ENCODE peak calls at places on chromosomes 16 and 17, in five cellular contexts. H is prostate gland, T is mesendoderm, F is cardiac muscle cell, S is uterus. C is an unnamed sample. For H3K27me3, the result is how much of the 10 kb centered on the place peaks cover.

GRCh38 chr17:68576811-68577551 is 24.2 kb downstream of the FAM20A start:
- DNase-seq in H (no peak), T (no peak), S (peak), F (no peak), C (no peak)

GRCh38 chr17:16976686-16977550 is 5.0 kb upstream of the TNFRSF13B start:
- DNase-seq in T (peak), F (no peak), S (no peak), H (no peak), C (no peak)

GRCh38 chr16:4324479-4324868 is 8.6 kb downstream of the GLIS2 start:
- DNase-seq in T (no peak), H (no peak), F (no peak), S (no peak), C (no peak)

GRCh38 chr16:28527985-28528384 is 10.8 kb downstream of the NUPR1 start:
- DNase-seq in H (no peak), S (no peak), T (no peak), F (no peak), C (no peak)

GRCh38 chr17:36204724-36205500 is 6.0 kb upstream of the CCL4L2 start:
- DNase-seq in S (no peak), T (no peak), F (no peak), H (no peak), C (no peak)

GRCh38 chr17:11855306-11855705 is 142.0 kb downstream of the ZNF18 start:
- DNase-seq in T (no peak), F (no peak), H (no peak), S (no peak), C (no peak)

GRCh38 chr16:31700530-31701388 is 172.8 kb upstream of the ZNF267 start:
- DNase-seq in F (peak), H (peak), T (peak), S (peak), C (no peak)

GRCh38 chr17:70405492-70406220 is 236.3 kb downstream of the KCNJ2 start:
- DNase-seq in F (no peak), H (no peak), S (no peak), T (no peak), C (no peak)

GRCh38 chr17:63193827-63194226 is 227.8 kb downstream of the TANC2 start:
- DNase-seq in H (no peak), T (no peak), S (no peak), F (no peak), C (no peak)

GRCh38 chr16:85045641-85046471 is 18.3 kb downstream of the KIAA0513 start:
- DNase-seq in H (no peak), S (no peak), T (no peak), F (no peak), C (no peak)
- H3K27me3 ChIP-seq in H (under half), S (under half), T (under half), F (under half), C (under half)

GRCh38 chr16:86212706-86213426 is 297.5 kb upstream of the FOXF1 start:
- DNase-seq in S (no peak), T (no peak), F (no peak), H (no peak), C (no peak)
- H3K27me3 ChIP-seq in S (under half), T (under half), F (under half), H (under half), C (under half)

GRCh38 chr16:7646831-7647230 is 314.2 kb downstream of the RBFOX1 start:
- DNase-seq in S (no peak), F (no peak), H (no peak), T (no peak), C (no peak)

GRCh38 chr16:7651803-7652570 is 319.3 kb downstream of the RBFOX1 start:
- DNase-seq in T (peak), S (no peak), H (no peak), F (no peak), C (no peak)

GRCh38 chr16:7653746-7654145 is 321.1 kb downstream of the RBFOX1 start:
- DNase-seq in H (no peak), T (no peak), S (no peak), F (no peak), C (no peak)

DNA sequence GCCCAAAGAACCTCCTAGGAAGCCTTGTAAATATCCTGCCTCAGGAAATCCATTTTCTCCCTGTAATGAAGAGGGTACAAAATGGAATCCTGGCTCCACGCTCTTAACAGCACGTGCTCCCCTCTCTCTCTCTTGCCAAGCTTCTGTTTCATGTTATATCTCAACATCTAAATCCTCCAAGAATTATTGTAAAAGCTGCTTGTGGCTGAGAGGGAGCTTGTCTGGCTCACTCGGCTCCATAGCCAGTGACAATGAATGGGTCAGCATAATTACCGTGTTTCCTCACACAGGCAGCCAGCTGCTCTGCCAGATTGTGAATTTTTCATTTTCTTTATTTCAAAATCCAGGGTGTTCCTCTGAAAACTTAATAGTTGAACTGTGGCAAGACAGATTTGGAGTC is 317.8 kb downstream of the RBFOX1 start:
- DNase-seq in F (no peak), H (no peak), T (no peak), S (no peak), C (no peak)
- H3K27me3 ChIP-seq in F (under half), H (under half), T (under half), S (under half), C (under half)

DNA sequence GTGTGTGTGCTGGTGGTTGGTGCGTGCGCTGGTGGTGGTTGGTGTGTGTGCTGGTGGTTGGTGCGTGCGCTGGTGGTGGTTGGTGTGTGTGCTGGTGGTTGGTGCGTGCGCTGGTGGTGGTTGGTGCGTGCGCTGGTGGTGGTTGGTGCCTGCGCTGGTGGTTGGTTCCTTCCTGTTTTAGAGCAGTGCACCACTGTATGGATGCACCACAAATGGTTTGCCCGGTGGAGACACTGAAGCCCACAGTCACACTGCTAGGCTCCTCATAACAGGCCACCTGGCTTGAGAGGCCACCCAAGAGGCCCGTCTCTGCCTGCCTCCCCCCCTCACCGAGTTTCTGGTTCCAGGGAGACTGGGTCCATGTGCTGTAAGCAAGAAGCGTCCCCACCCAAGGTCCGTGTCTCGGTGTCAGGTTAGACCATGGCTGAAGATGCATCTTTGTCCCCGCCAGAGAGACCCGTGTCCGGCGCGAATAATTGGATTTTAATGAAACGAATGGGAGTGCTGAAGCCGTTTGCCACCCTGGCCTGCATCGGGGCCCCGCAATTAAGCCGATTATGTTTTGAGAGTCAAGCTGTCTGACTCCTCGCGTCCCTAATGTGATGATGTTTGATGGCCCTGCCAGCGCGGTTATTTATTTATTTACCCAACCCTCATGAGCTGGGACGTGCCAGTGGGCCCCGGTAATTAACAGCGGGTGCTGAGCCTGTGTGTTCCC is 161.3 kb upstream of the GSE1 start:
- DNase-seq in F (no peak), T (no peak), H (no peak), S (no peak), C (no peak)
- H3K27me3 ChIP-seq in F (under half), T (under half), H (under half), S (under half), C (under half)

DNA sequence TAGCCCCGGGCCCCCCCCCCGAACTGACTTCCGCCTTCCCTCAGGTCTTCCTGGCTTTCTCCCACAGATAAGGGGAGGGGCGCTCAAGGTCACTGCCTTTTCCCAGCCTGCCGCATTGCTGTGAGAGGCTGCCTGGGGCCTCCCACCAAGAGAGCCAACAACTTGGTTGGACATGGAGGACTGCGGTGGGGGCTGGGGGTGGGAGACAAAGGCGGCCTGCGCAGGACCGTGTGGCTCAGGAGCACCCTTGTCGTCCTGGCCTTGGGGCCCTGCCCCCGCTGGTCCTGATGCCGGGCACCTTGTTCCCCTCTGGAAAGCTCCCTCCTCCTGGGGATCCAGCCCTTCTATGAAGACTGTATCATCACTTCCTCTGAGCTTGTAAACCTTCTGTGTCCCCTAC is 105.6 kb upstream of the FOXF1 start:
- DNase-seq in T (no peak), S (no peak), H (no peak), F (no peak), C (no peak)
- H3K27me3 ChIP-seq in T (under half), S (under half), H (under half), F (under half), C (under half)

DNA sequence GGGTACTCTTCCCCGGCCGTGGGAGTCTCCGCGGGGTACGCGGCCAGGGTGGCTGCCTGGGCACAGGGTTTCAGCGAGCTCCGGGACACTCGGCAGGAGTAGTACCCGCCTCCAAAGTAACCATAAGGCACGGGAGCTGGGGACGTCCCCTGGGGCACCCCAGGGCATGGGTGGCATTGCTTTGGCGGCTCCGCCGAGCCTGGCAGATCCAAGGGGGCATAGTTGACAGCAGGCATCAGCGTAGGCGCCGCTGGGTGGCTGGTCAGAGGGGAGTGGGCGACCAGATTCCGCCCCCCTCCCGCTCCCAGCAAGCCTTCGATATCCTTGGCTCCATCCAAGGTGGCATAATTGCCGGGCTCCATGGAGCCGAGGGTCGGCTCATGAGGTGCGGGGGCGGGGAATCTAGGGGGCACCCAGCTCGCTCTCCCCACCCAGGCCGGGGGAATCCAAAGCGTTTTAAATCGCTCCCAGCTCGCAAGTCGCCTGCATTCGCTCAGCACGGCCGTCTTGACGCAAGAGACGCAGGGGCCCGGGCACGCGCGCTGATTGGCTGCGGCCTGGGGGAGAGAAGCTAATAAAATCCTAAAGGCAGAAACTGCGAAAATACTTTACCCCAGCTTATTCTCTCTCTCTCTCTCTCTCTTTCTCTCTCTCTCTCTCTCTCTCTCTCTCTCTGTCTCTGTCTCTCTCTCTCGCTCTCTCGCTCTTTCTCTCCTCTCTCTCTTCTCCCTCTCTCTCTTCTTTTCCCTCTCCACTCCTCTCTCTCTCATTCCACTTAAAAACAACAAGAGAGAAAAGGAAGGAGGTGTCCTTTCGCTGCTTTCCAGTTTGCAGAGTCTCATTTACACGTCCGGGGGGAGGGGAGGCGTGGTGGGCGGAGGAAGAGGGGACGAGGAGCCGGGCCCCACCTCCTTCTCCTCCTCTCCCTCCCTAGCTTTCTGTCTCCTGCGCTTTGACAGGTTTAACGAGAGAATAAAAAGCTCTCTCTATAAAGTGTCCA is at the start of gene HOXB13:
- DNase-seq in H (peak), F (peak), T (peak), S (no peak), C (peak)
- H3K27me3 ChIP-seq in H (under half), F (half or more), T (under half), S (half or more), C (half or more)

DNA sequence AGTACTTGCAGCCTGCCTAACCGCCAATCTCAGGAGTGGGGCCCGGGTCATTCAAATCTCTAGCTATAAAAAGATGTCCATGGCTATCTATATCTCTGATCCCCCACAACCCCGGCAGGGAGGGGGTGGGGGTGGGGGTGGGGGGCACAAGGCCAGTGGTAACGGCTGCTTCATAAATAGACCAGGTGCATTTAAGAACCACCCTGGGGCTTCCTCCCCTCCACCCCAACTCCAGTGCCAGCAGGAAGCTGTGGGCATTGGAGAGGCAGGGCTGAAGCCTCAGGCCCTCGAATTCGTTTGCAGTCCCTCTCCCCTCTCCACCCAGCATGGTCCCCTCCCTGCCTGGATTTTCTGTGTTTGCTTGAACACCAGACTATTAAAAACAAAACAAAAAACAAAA is 56.0 kb downstream of the RAP1GAP2 start:
- DNase-seq in T (no peak), S (no peak), H (no peak), F (no peak), C (no peak)
- H3K27me3 ChIP-seq in T (under half), S (under half), H (under half), F (under half), C (under half)

GRCh38 chr16:179431-179830 is 828 bp upstream of the HBQ1 start:
- DNase-seq in S (no peak), H (no peak), T (no peak), F (no peak), C (no peak)

GRCh38 chr16:180101-180920 is at the start of gene HBQ1:
- DNase-seq in T (peak), S (no peak), H (no peak), F (peak), C (peak)

GRCh38 chr16:177394-177822 is 928 bp downstream of the HBA1 start:
- DNase-seq in H (no peak), T (no peak), F (no peak), S (no peak), C (no peak)

GRCh38 chr16:175145-175949 is 1.1 kb upstream of the HBA1 start:
- DNase-seq in H (no peak), S (no peak), F (no peak), T (no peak), C (no peak)

DNA sequence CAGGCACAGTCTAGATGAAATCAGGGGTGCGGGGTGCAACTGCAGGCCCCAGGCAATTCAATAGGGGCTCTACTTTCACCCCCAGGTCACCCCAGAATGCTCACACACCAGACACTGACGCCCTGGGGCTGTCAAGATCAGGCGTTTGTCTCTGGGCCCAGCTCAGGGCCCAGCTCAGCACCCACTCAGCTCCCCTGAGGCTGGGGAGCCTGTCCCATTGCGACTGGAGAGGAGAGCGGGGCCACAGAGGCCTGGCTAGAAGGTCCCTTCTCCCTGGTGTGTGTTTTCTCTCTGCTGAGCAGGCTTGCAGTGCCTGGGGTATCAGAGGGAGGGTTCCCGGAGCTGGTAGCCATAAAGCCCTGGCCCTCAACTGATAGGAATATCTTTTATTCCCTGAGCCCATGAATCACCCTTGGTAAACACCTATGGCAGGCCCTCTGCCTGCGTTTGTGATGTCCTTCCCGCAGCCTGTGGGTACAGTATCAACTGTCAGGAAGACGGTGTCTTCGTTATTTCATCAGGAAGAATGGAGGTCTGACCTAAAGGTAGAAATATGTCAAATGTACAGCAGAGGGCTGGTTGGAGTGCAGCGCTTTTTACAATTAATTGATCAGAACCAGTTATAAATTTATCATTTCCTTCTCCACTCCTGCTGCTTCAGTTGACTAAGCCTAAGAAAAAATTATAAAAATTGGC is 1.6 kb downstream of the HBA1 start:
- DNase-seq in F (no peak), H (no peak), S (no peak), T (no peak), C (no peak)
- H3K27me3 ChIP-seq in F (half or more), H (under half), S (under half), T (under half), C (half or more)

DNA sequence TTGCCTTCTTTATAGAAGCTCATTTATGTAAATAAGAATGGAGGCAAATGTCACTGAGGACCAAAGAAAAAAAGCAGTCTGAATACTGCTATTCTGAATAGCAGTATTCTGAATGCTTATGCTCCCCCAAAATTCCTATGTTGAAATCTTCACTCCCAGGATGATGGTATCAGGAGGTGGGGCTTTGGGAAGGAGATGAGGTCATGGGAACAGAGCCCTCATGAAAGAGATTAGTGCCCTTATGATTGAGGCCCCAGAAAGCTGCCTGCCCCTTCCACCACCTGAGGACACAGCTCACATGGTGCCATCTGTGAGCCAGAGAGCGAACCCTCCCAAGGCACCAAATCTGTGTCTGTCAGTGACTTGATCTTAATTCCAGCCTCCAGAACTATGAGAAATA is 28.8 kb downstream of the HEATR6 start:
- DNase-seq in H (no peak), F (no peak), S (no peak), T (peak), C (no peak)
- H3K27me3 ChIP-seq in H (under half), F (under half), S (under half), T (under half), C (under half)

DNA sequence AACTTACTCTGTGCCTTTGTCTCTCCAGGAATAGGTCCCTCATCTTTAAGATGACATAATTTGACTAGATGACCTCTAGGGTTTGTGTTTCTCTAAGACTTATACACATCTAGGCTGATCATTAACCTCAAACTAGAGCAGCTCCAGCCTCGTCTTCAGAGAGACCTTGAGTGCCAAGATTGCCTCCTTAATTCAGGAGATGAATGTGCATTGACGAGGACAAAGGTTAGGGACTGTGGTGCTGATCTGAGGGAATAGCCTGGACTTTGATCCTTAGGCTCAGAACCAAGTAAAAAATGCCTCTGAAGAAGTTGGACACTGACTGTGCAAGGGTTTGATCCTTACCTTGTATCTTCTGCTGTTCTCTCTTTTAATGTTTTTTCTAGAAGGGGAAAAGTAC is 17.2 kb upstream of the ASIC2 start:
- DNase-seq in F (no peak), S (no peak), H (no peak), T (no peak), C (no peak)
- H3K27me3 ChIP-seq in F (under half), S (under half), H (under half), T (under half), C (under half)

C was measured in BE2C.